ENCODE peak calls at places on chromosomes 6 and 20, in six cellular contexts. N, T, M, Q, D and S are unnamed samples.

GRCh38 chr6:163620670-163621330 is 206.3 kb downstream of the QKI start:
- DNase-seq in D (no peak), T (no peak), Q (no peak), N (no peak), M (no peak), S (no peak)

GRCh38 chr6:11209369-11209768 is 23.1 kb downstream of the NEDD9 start:
- DNase-seq in M (no peak), N (no peak), T (no peak), Q (no peak), D (no peak), S (no peak)

GRCh38 chr20:18138639-18139583 is 1.2 kb downstream of the KAT14 start:
- DNase-seq in Q (no peak), D (no peak), T (no peak), N (no peak), M (no peak), S (peak)

GRCh38 chr20:3738109-3739053 is 5.9 kb downstream of the HSPA12B start:
- DNase-seq in D (no peak), Q (no peak), T (no peak), M (no peak), N (no peak), S (no peak)

GRCh38 chr6:22062807-22063408 is 233.9 kb downstream of the PRL start:
- DNase-seq in D (no peak), Q (no peak), N (no peak), M (no peak), T (no peak), S (no peak)

GRCh38 chr6:130906736-130907381 is 79.7 kb downstream of the SMLR1 start:
- DNase-seq in T (no peak), D (no peak), M (no peak), Q (peak), N (no peak), S (peak)

GRCh38 chr6:41439524-41440418 is 104.4 kb downstream of the NCR2 start:
- DNase-seq in Q (no peak), M (no peak), D (no peak), N (no peak), T (no peak), S (no peak)

GRCh38 chr6:105522626-105523322 is 119.9 kb upstream of the PREP start:
- DNase-seq in D (peak), M (no peak), T (no peak), Q (no peak), N (no peak), S (peak)

GRCh38 chr6:45896783-45897441 is 118.7 kb downstream of the CLIC5 start:
- DNase-seq in D (no peak), M (peak), T (no peak), Q (peak), N (no peak), S (peak)

GRCh38 chr6:119442776-119443184 is 93.2 kb upstream of the MAN1A1 start:
- DNase-seq in M (peak), D (no peak), T (no peak), Q (no peak), N (no peak), S (no peak)